ENCODE peak calls at places on chromosome 1, in six cellular contexts. X is left ventricle myocardium inferior, L is MM.1S, D is mammary epithelial cell, W is IMR-90, Y is body of pancreas. T is an unnamed sample.

GRCh38 chr1:97827887-97828286 is 92.9 kb downstream of the DPYD start:
- DNase-seq in Y (no peak), X (no peak), D (no peak), L (no peak), W (no peak), T (no peak)

GRCh38 chr1:111621050-111621449 is 1.5 kb downstream of the RAP1A start:
- DNase-seq in D (no peak), X (no peak), W (peak; percentile 11), L (no peak), Y (no peak), T (no peak)

GRCh38 chr1:68232354-68233148 is at the start of gene WLS:
- DNase-seq in W (peak; percentile 80), L (peak; percentile 34), D (peak; percentile 70), X (peak; percentile 82), Y (peak; percentile 88), T (peak; percentile 57)

GRCh38 chr1:53678948-53679825 is 59.8 kb downstream of the GLIS1 start:
- DNase-seq in D (no peak), X (no peak), W (no peak), L (peak; percentile 74), Y (no peak), T (no peak)

GRCh38 chr1:8742022-8742924 is 75.2 kb downstream of the RERE start:
- DNase-seq in D (no peak), X (no peak), W (no peak), Y (no peak), L (no peak), T (no peak)

GRCh38 chr1:245480393-245481120 is 325.8 kb downstream of the KIF26B start:
- DNase-seq in L (no peak), W (no peak), D (no peak), X (no peak), Y (no peak), T (no peak)

GRCh38 chr1:151720974-151721787 is at the start of gene RIIAD1:
- DNase-seq in W (no peak), X (peak; percentile 38), L (peak; percentile 61), D (no peak), Y (peak; percentile 50), T (no peak)

GRCh38 chr1:39761557-39762260 is 9.4 kb downstream of the OXCT2 start:
- DNase-seq in X (no peak), Y (no peak), D (no peak), W (no peak), L (no peak), T (no peak)

GRCh38 chr1:155984341-155984740 is 6.0 kb upstream of the ARHGEF2 start:
- DNase-seq in Y (peak; percentile 63), W (no peak), X (no peak), L (no peak), D (no peak), T (no peak)

GRCh38 chr1:183770816-183771128 is 34.1 kb upstream of the RGL1 start:
- DNase-seq in W (no peak), L (no peak), D (no peak), Y (no peak), X (no peak), T (no peak)

GRCh38 chr1:203287109-203287893 is 18.0 kb upstream of the BTG2 start:
- DNase-seq in Y (peak; percentile 58), X (peak; percentile 55), W (no peak), D (no peak), L (peak; percentile 99), T (no peak)

GRCh38 chr1:65459397-65459768 is 38.9 kb downstream of the LEPR start:
- DNase-seq in Y (no peak), D (peak; percentile 44), W (peak; percentile 22), X (no peak), L (peak; percentile 31), T (peak; percentile 24)

GRCh38 chr1:6037338-6037762 is 8.3 kb upstream of the KCNAB2 start:
- DNase-seq in D (no peak), Y (no peak), X (no peak), W (peak; percentile 34), L (no peak), T (no peak)

GRCh38 chr1:235935506-235936224 is 69.0 kb upstream of the LYST start:
- DNase-seq in D (no peak), L (no peak), X (no peak), W (no peak), Y (no peak), T (peak; percentile 79)

GRCh38 chr1:150999051-150999674 is 7.5 kb downstream of the MINDY1 start:
- DNase-seq in Y (no peak), W (peak; percentile 87), L (no peak), X (no peak), D (no peak), T (no peak)

GRCh38 chr1:31765041-31765467 is 914 bp upstream of the ADGRB2 start:
- DNase-seq in Y (peak; percentile 32), W (peak; percentile 19), X (no peak), L (peak; percentile 11), D (no peak), T (no peak)

GRCh38 chr1:59673575-59674467 is 140.9 kb upstream of the HOOK1 start:
- DNase-seq in Y (peak; percentile 69), D (peak; percentile 98), W (no peak), X (no peak), L (no peak), T (peak; percentile 98)

GRCh38 chr1:57489342-57490036 is 65.6 kb upstream of the DAB1 start:
- DNase-seq in L (no peak), Y (no peak), X (no peak), W (peak; percentile 91), D (peak; percentile 39), T (peak; percentile 72)
- H3K27ac ChIP-seq in L (no peak overlapping the region), Y (no peak overlapping the region), X (no peak overlapping the region), W (peak overlapping the region; percentile 94), D (no peak overlapping the region), T (no peak overlapping the region)

GRCh38 chr1:107057197-107058133 is 991 bp downstream of the PRMT6 start:
- DNase-seq in W (peak; percentile 55), X (peak; percentile 74), L (peak; percentile 21), D (peak; percentile 52), Y (peak; percentile 87), T (no peak)
- TF ChIP-seq CTCF in W (no peak), X (no peak), L (no peak), D (no peak), Y (no peak), T (no peak)

DNA sequence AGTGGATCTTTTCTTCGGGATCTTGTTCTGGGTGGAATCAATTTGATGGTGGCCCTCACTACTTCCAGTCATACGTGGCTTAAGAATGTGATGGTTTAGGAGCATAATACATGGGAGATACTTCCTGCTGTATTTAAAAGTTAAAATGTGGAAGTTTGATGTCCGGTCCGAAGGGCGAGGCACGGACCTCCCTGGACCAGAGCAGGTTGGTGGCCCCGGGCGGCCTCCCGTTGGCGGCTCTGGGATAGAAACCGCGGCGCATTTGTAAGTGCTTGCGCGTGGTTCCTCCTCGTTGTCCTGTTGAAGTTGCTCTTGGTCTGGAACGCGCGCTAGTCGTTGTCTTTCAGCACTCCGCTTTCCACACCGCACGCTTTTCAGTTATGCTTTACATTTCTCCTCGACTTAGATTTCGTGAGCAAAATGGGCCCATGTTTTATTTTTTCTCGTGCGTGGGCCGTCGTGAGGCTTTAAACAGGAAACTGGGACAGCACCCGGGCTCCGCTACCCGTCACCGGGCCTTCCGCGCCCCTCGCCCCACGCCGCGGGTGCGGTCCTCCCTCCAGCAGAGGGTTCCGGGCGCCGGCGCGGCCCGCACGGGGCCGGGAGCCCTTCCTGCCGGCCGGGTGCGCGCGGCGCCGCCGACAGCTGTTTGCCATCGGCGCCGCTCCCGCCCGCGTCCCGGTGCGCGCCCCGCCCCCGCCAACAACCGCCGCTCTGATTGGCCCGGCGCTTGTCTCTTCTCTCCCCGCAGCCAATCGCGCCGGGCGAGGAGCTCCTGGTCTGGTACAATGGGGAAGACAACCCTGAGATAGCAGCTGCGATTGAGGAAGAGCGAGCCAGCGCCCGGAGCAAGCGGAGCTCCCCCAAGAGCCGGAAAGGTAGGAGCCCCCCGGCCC is 48.9 kb downstream of the PRDM2 start:
- DNase-seq in W (peak; percentile 93), X (peak; percentile 98), L (peak; percentile 97), D (peak; percentile 96), Y (peak; percentile 98), T (peak; percentile 85)
- H3K27ac ChIP-seq in W (peak overlapping the region; percentile 58), X (peak overlapping the region; percentile 95), L (peak overlapping the region; percentile 71), D (peak overlapping the region; percentile 61), Y (peak overlapping the region; percentile 86), T (peak overlapping the region; percentile 82)

DNA sequence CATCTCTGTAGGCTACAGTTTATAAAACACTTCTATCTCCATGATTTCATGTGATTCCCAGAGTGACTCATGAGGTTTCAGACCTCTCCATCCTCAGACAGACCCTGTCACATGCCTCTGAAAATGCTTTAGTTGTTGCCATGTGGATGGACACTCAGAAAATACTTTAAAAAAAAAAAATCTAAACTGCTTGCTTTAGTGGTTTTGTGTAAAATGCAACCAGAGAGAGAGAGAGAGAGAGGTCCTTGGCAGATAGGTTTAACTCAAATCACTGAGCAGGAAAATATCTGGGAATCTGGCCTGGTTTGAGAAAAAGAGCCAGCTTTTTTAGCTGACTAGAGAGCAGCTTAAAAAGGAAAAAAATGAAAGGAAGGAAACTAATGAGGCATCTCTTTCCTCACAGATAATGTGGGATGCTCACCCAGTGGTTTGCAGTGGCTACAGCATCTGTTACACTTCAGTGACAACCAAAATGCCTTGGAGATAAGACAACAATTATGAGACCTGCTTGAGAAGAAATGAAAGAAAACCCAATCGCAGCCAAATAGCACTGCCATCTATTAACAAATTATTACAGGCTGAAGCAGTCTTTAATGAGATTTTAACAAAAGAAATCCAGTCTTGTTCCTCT is 54.6 kb upstream of the SYT14 start:
- DNase-seq in D (peak; percentile 66), W (peak; percentile 89), X (no peak), L (no peak), Y (no peak), T (no peak)
- TF ChIP-seq CTCF in D (peak; percentile 11), W (no peak), X (no peak), L (no peak), Y (no peak), T (peak; percentile 42)